ENCODE peak calls at places on chromosomes 13 and 19, in ten cellular contexts. M is stimulated activated CD4-positive, alpha-beta T cell treated with anti-CD3 and anti-CD28 coated beads, Interleukin-15, amount 100 ng/mL, for 1 hour; J is mesendoderm; O is HFF-Myc; B is PC-3; H is WTC11; N is KG1; Q is activated naive CD8-positive, alpha-beta T cell treated with anti-CD3 and anti-CD28 coated beads for 36 hours; C is stimulated activated CD8-positive, alpha-beta memory T cell treated with anti-CD3 and anti-CD28 coated beads, Interleukin-12 subunit alpha, Interleukin-12 subunit beta, amount 100 ng/mL, for 1 hour; W is body of pancreas. D is an unnamed sample.

GRCh38 chr13:113943821-113944565 is 29.9 kb downstream of the C13orf46 start:
- DNase-seq in M (no peak), J (no peak), O (no peak), B (no peak), H (no peak), N (no peak), Q (no peak), C (no peak), W (peak), D (no peak)

GRCh38 chr19:55489711-55490477 is 1.7 kb downstream of the SSC5D start:
- DNase-seq in M (no peak), J (no peak), O (no peak), B (no peak), H (no peak), N (no peak), Q (no peak), C (no peak), W (no peak), D (no peak)

GRCh38 chr13:76775031-76775740 is 111.0 kb downstream of the KCTD12 start:
- DNase-seq in M (no peak), J (no peak), O (no peak), B (no peak), H (no peak), N (no peak), Q (no peak), C (no peak), W (no peak), D (no peak)

GRCh38 chr19:10975374-10976036 is 14.7 kb downstream of the SMARCA4 start:
- DNase-seq in M (no peak), J (no peak), O (no peak), B (no peak), H (no peak), N (no peak), Q (no peak), C (no peak), W (peak), D (no peak)

GRCh38 chr13:24683370-24683769 is 3.2 kb downstream of the ATP12A start:
- DNase-seq in M (no peak), J (peak), O (no peak), B (no peak), H (no peak), N (no peak), Q (no peak), C (no peak), W (no peak), D (no peak)

GRCh38 chr19:5627395-5627904 is 4.6 kb downstream of the SAFB start:
- DNase-seq in M (no peak), J (peak), O (peak), B (no peak), H (peak), N (peak), Q (peak), C (no peak), W (peak), D (peak)

GRCh38 chr19:926595-927043 is 784 bp downstream of the ARID3A start:
- DNase-seq in M (no peak), J (peak), O (no peak), B (peak), H (no peak), N (peak), Q (peak), C (no peak), W (no peak), D (no peak)

GRCh38 chr13:59492030-59492636 is 671.6 kb downstream of the DIAPH3 start:
- DNase-seq in M (no peak), J (no peak), O (no peak), B (no peak), H (no peak), N (no peak), Q (no peak), C (no peak), W (no peak), D (no peak)

GRCh38 chr13:25980255-25980654 is 71.6 kb downstream of the SHISA2 start:
- DNase-seq in M (no peak), J (peak), O (no peak), B (peak), H (peak), N (no peak), Q (no peak), C (no peak), W (no peak), D (no peak)

GRCh38 chr13:34435338-34435737 is 506.7 kb upstream of the NBEA start:
- DNase-seq in M (no peak), J (peak), O (peak), B (peak), H (no peak), N (no peak), Q (no peak), C (no peak), W (no peak), D (no peak)

GRCh38 chr13:28047784-28048388 is 52.5 kb downstream of the FLT3 start:
- DNase-seq in M (no peak), J (no peak), O (no peak), B (peak), H (no peak), N (peak), Q (no peak), C (no peak), W (no peak), D (no peak)

GRCh38 chr13:21695536-21695935 is 24.7 kb downstream of the FGF9 start:
- DNase-seq in M (no peak), J (no peak), O (no peak), B (no peak), H (no peak), N (no peak), Q (no peak), C (no peak), W (no peak), D (no peak)

GRCh38 chr19:22137791-22138190 is 59.0 kb downstream of the ZNF676 start:
- DNase-seq in M (no peak), J (no peak), O (no peak), B (no peak), H (no peak), N (no peak), Q (no peak), C (no peak), W (no peak), D (no peak)

GRCh38 chr13:98297043-98297442 is 120.0 kb upstream of the RNF113B start:
- DNase-seq in M (no peak), J (no peak), O (no peak), B (no peak), H (no peak), N (no peak), Q (no peak), C (no peak), W (no peak), D (no peak)

GRCh38 chr13:19860884-19861655 is 2.4 kb downstream of the ZMYM5 start:
- DNase-seq in M (no peak), J (peak), O (no peak), B (peak), H (no peak), N (no peak), Q (no peak), C (no peak), W (peak), D (no peak)

GRCh38 chr19:8212916-8213315 is 3.7 kb downstream of the CERS4 start:
- DNase-seq in M (no peak), J (no peak), O (no peak), B (no peak), H (no peak), N (no peak), Q (no peak), C (no peak), W (no peak), D (no peak)

GRCh38 chr19:45763691-45764294 is 5.3 kb downstream of the SIX5 start:
- DNase-seq in M (no peak), J (no peak), O (no peak), B (no peak), H (peak), N (no peak), Q (no peak), C (no peak), W (no peak), D (no peak)

GRCh38 chr13:39038569-39038898 is 278 bp downstream of the NHLRC3 start:
- DNase-seq in M (no peak), J (no peak), O (no peak), B (peak), H (no peak), N (no peak), Q (peak), C (peak), W (no peak), D (no peak)

GRCh38 chr19:41548954-41549688 is 26.8 kb upstream of the CEACAM21 start:
- DNase-seq in M (peak), J (peak), O (no peak), B (no peak), H (no peak), N (peak), Q (peak), C (peak), W (no peak), D (no peak)

GRCh38 chr19:58558066-58558622 is at the start of gene UBE2M:
- DNase-seq in M (no peak), J (peak), O (no peak), B (no peak), H (peak), N (no peak), Q (no peak), C (no peak), W (peak), D (no peak)

GRCh38 chr19:42961119-42961518 is 24.1 kb upstream of the PSG7 start:
- DNase-seq in M (no peak), J (no peak), O (no peak), B (no peak), H (no peak), N (no peak), Q (no peak), C (no peak), W (no peak), D (no peak)

GRCh38 chr19:10412257-10412977 is 7.9 kb upstream of the PDE4A start:
- DNase-seq in M (no peak), J (no peak), O (no peak), B (no peak), H (no peak), N (no peak), Q (no peak), C (no peak), W (no peak), D (no peak)

GRCh38 chr13:73945371-73945770 is 188.8 kb downstream of the KLF12 start:
- DNase-seq in M (no peak), J (no peak), O (no peak), B (peak), H (no peak), N (no peak), Q (no peak), C (no peak), W (no peak), D (no peak)

GRCh38 chr13:43377149-43377548 is 353.8 kb downstream of the DNAJC15 start:
- DNase-seq in M (no peak), J (no peak), O (no peak), B (no peak), H (no peak), N (no peak), Q (no peak), C (no peak), W (peak), D (no peak)

GRCh38 chr13:20442370-20442769 is 83.3 kb downstream of the CRYL1 start:
- DNase-seq in M (no peak), J (peak), O (no peak), B (peak), H (no peak), N (no peak), Q (no peak), C (no peak), W (no peak), D (no peak)

GRCh38 chr19:35451278-35452096 is 3.4 kb downstream of the FFAR2 start:
- DNase-seq in M (no peak), J (no peak), O (no peak), B (no peak), H (no peak), N (no peak), Q (peak), C (no peak), W (no peak), D (no peak)

GRCh38 chr13:25687622-25688225 is 315.9 kb downstream of the ATP8A2 start:
- DNase-seq in M (no peak), J (no peak), O (no peak), B (no peak), H (no peak), N (no peak), Q (no peak), C (no peak), W (no peak), D (no peak)

GRCh38 chr13:51803422-51804294 is at the start of gene DHRS12:
- DNase-seq in M (peak), J (peak), O (no peak), B (peak), H (peak), N (peak), Q (peak), C (peak), W (peak), D (peak)

D was measured in D721Med.